ENCODE peak calls at places on chromosomes 11 and 22, in six cellular contexts. S is HEK293T, E is A549, G is IMR-90, I is HepG2, Y is GM12878. C is an unnamed sample.

GRCh38 chr11:35168606-35169200 is 29.7 kb downstream of the CD44 start:
- DNase-seq in S (no peak), E (no peak), G (no peak), I (no peak), Y (no peak), C (no peak)

GRCh38 chr11:125262194-125262824 is 97.8 kb downstream of the PKNOX2 start:
- DNase-seq in S (no peak), E (no peak), G (no peak), I (peak; percentile 28), Y (no peak), C (no peak)

GRCh38 chr11:16607675-16608644 is 130.5 kb upstream of the C11orf58 start:
- DNase-seq in S (peak; percentile 63), E (no peak), G (peak; percentile 89), I (no peak), Y (no peak), C (peak; percentile 64)

GRCh38 chr11:94424662-94425061 is 23.4 kb upstream of the GPR83 start:
- DNase-seq in S (no peak), E (no peak), G (peak; percentile 41), I (no peak), Y (no peak), C (no peak)

GRCh38 chr11:119346605-119347004 is at the start of gene MFRP:
- DNase-seq in S (no peak), E (no peak), G (no peak), I (no peak), Y (no peak), C (no peak)

GRCh38 chr11:13883042-13883441 is 79.5 kb upstream of the SPON1 start:
- DNase-seq in S (no peak), E (no peak), G (no peak), I (no peak), Y (no peak), C (no peak)

GRCh38 chr11:63769044-63769718 is 606 bp upstream of the ZFTA start:
- DNase-seq in S (peak; percentile 52), E (no peak), G (no peak), I (no peak), Y (no peak), C (peak; percentile 64)

GRCh38 chr11:111923351-111923788 is 4.7 kb downstream of the C11orf52 start:
- DNase-seq in S (no peak), E (no peak), G (peak; percentile 48), I (peak; percentile 75), Y (no peak), C (no peak)

GRCh38 chr11:120956710-120957500 is 67.0 kb upstream of the TBCEL start:
- DNase-seq in S (no peak), E (no peak), G (no peak), I (no peak), Y (no peak), C (no peak)

GRCh38 chr22:30356392-30357230 is at the start of the genes CCDC157 and SF3A1:
- DNase-seq in S (peak; percentile 97), E (peak; percentile 67), G (peak; percentile 91), I (peak; percentile 88), Y (peak; percentile 56), C (peak; percentile 86)

GRCh38 chr11:59766542-59766941 is 11.4 kb downstream of the STX3 start:
- DNase-seq in S (no peak), E (no peak), G (no peak), I (no peak), Y (no peak), C (peak; percentile 83)

GRCh38 chr22:36770116-36770945 is 5.6 kb downstream of the IFT27 start:
- DNase-seq in S (no peak), E (no peak), G (no peak), I (no peak), Y (no peak), C (no peak)

DNA sequence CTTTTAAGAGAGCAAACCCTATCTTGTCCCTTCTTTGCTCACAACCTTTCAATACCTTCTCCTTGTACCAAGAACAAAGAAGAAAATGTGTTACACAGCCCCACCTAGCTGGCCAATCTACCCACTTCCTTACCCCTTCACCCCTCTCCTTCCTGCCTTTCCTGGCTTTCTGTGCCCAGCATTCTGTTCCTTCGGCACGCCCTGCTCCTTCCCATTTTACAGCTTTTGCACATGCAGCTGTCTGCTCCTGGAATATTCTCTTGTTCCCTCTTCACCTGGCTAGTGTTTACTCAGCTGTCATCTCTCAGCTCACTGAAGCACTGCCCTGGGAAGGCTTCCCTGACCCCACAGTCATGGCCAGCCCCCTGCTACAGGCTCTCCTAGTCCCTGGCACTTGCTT is 30.6 kb downstream of the SERPINH1 start:
- DNase-seq in S (no peak), E (no peak), G (no peak), I (no peak), Y (no peak), C (no peak)
- TF ChIP-seq BHLHE40 in S (no peak), E (no peak), G (no peak), I (no peak), Y (no peak), C (no peak)

GRCh38 chr22:49629024-49629570 is 198.6 kb downstream of the BRD1 start:
- DNase-seq in S (no peak), E (no peak), G (no peak), I (no peak), Y (no peak), C (no peak)

GRCh38 chr22:49628351-49629023 is 199.2 kb downstream of the BRD1 start:
- DNase-seq in S (no peak), E (no peak), G (no peak), I (no peak), Y (no peak), C (no peak)

GRCh38 chr22:49629586-49630447 is 197.9 kb downstream of the BRD1 start:
- DNase-seq in S (no peak), E (no peak), G (no peak), I (no peak), Y (no peak), C (no peak)

GRCh38 chr22:49626361-49627216 is 201.1 kb downstream of the BRD1 start:
- DNase-seq in S (no peak), E (no peak), G (no peak), I (no peak), Y (no peak), C (no peak)

GRCh38 chr22:49627217-49628181 is 200.2 kb downstream of the BRD1 start:
- DNase-seq in S (no peak), E (no peak), G (no peak), I (no peak), Y (no peak), C (no peak)
- TF ChIP-seq BHLHE40 in S (no peak), E (no peak), G (no peak), I (no peak), Y (no peak), C (no peak)

GRCh38 chr11:1628506-1629325 is 859 bp upstream of the KRTAP5-5 start:
- DNase-seq in S (peak; percentile 89), E (peak; percentile 83), G (peak; percentile 9), I (peak; percentile 21), Y (no peak), C (peak; percentile 78)
- TF ChIP-seq BHLHE40 in S (no peak), E (no peak), G (no peak), I (no peak), Y (no peak), C (no peak)

DNA sequence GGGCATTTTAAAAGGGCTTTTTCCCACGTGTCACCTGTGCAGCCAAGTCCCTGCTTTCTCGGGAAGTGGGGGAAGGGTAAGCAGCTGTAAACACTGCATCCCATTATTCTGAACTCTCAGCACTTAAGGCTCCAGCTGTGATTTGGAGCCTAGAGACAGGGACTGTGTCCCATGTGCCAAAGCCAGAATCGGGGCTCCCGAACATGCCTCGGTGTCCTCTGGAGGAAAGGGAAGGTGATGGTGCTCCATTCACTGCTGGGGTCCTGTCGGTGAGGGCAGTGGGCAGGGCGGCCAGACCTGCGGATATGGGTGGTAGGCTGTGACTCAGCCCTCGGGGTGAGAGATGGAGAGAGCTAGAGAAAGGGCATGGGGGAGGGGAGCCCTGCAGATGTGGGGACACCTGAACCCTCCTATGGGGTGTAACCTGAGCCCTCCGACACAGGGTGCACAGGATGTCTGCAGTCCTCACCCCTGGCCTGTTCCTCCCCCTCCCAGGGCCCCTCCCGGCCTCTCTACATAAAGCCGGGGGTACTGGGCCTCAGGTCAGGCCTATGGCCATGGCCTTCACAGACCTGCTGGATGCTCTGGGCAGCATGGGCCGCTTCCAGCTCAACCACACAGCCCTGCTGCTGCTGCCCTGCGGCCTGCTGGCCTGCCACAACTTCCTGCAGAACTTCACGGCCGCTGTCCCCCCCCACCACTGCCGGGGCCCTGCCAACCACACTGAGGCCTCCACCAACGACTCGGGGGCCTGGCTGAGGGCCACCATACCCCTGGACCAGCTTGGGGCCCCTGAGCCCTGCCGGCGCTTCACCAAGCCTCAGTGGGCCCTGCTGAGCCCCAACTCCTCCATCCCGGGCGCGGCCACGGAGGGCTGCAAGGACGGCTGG is 31.8 kb downstream of the CAPN1 start:
- DNase-seq in S (no peak), E (no peak), G (peak; percentile 6), I (no peak), Y (no peak), C (peak; percentile 17)
- TF ChIP-seq BHLHE40 in S (no peak), E (no peak), G (no peak), I (no peak), Y (no peak), C (no peak)